ENCODE peak calls at places on chromosomes 11 and 22, in seven cellular contexts. M, S, T, G, A, N and Y are unnamed samples.

GRCh38 chr11:46630237-46630636 is 12.9 kb downstream of the ATG13 start:
- DNase-seq in N (no peak), M (no peak), A (no peak), T (no peak), S (no peak), G (no peak), Y (no peak)

GRCh38 chr11:93887111-93887510 is 36.7 kb upstream of the VSTM5 start:
- DNase-seq in N (no peak), T (no peak), A (no peak), G (no peak), S (no peak), M (no peak), Y (no peak)

GRCh38 chr22:23394525-23395326 is 185.4 kb downstream of the IGLL1 start:
- DNase-seq in S (no peak), A (no peak), G (no peak), M (peak; percentile 38), N (no peak), T (no peak), Y (no peak)

GRCh38 chr22:43000441-43001175 is 14.3 kb downstream of the PACSIN2 start:
- DNase-seq in M (peak; percentile 53), T (no peak), G (peak; percentile 34), N (no peak), S (peak; percentile 50), A (no peak), Y (no peak)

GRCh38 chr11:86559311-86559945 is 113.0 kb downstream of the ME3 start:
- DNase-seq in M (peak; percentile 69), N (peak; percentile 33), T (peak; percentile 94), G (peak; percentile 95), A (peak; percentile 65), S (peak; percentile 92), Y (no peak)

GRCh38 chr11:130771708-130772107 is 144.6 kb downstream of the SNX19 start:
- DNase-seq in T (no peak), M (no peak), S (no peak), G (peak; percentile 44), A (peak; percentile 60), N (no peak), Y (no peak)

GRCh38 chr22:44574057-44574456 is 76.0 kb upstream of the RTL6 start:
- DNase-seq in G (peak; percentile 91), M (peak; percentile 82), T (no peak), A (peak; percentile 86), S (peak; percentile 90), N (no peak), Y (no peak)

GRCh38 chr22:47497666-47498065 is 735.2 kb downstream of the TBC1D22A start:
- DNase-seq in G (no peak), M (no peak), N (no peak), T (no peak), S (no peak), A (no peak), Y (no peak)

GRCh38 chr11:46914363-46914762 is 4.0 kb downstream of the LRP4 start:
- DNase-seq in S (peak; percentile 60), T (peak; percentile 64), M (no peak), A (peak; percentile 81), G (peak; percentile 26), N (no peak), Y (no peak)